ENCODE peak calls at places on chromosomes 1 and 21, in five cellular contexts. F, I, P, S and A are unnamed samples.

GRCh38 chr1:79090985-79091384 is 84.5 kb upstream of the ADGRL4 start:
- DNase-seq in F (peak), I (no peak), S (no peak), P (no peak), A (no peak)

GRCh38 chr1:182181167-182181572 is 119.7 kb upstream of the ZNF648 start:
- DNase-seq in S (peak), I (no peak), F (peak), P (no peak), A (no peak)

GRCh38 chr1:34263411-34263810 is 86.7 kb downstream of the C1orf94 start:
- DNase-seq in P (no peak), I (no peak), F (no peak), S (no peak), A (no peak)

GRCh38 chr1:5660141-5660935 is 331.9 kb downstream of the NPHP4 start:
- DNase-seq in S (no peak), F (no peak), I (no peak), P (no peak), A (no peak)

GRCh38 chr1:219420913-219421312 is 192.0 kb downstream of the ZC3H11B start:
- DNase-seq in P (no peak), S (no peak), I (no peak), F (no peak), A (no peak)

GRCh38 chr1:16607433-16607851 is 5.9 kb downstream of the NBPF1 start:
- DNase-seq in I (no peak), S (no peak), F (no peak), P (no peak), A (no peak)

GRCh38 chr1:150551784-150552691 is 2.8 kb downstream of the ADAMTSL4 start:
- DNase-seq in S (peak), I (peak), P (peak), F (peak), A (no peak)

GRCh38 chr1:59701376-59701775 is 113.4 kb upstream of the HOOK1 start:
- DNase-seq in P (no peak), F (no peak), I (no peak), S (no peak), A (no peak)

GRCh38 chr1:193242000-193242399 is 55.6 kb upstream of the B3GALT2 start:
- DNase-seq in S (no peak), P (no peak), F (no peak), I (no peak), A (no peak)

GRCh38 chr1:206035027-206035426 is 11.3 kb upstream of the CTSE start:
- DNase-seq in S (peak), P (no peak), I (no peak), F (no peak), A (no peak)

GRCh38 chr1:178243119-178243518 is 149.2 kb downstream of the RASAL2 start:
- DNase-seq in I (no peak), S (no peak), F (no peak), P (no peak), A (no peak)

GRCh38 chr1:220498188-220498587 is 29.7 kb upstream of the MARK1 start:
- DNase-seq in F (peak), I (no peak), P (no peak), S (no peak), A (no peak)

GRCh38 chr1:33235521-33235920 is 20.8 kb upstream of the ZNF362 start:
- DNase-seq in S (no peak), P (no peak), F (no peak), I (no peak), A (no peak)

GRCh38 chr1:204190212-204191211 is 5.8 kb downstream of the KISS1 start:
- DNase-seq in S (no peak), F (no peak), P (peak), I (no peak), A (no peak)

GRCh38 chr1:54609301-54609921 is 13.9 kb downstream of the FAM151A start:
- DNase-seq in S (no peak), I (no peak), F (no peak), P (no peak), A (no peak)

GRCh38 chr1:215992620-215993019 is 425.5 kb downstream of the KCTD3 start:
- DNase-seq in I (no peak), P (no peak), S (no peak), F (peak), A (no peak)

GRCh38 chr1:201895913-201896807 is 7.5 kb downstream of the SHISA4 start:
- DNase-seq in I (peak), F (peak), S (peak), P (no peak), A (peak)

GRCh38 chr1:116207126-116207735 is 96.0 kb downstream of the MAB21L3 start:
- DNase-seq in F (no peak), P (no peak), S (no peak), I (no peak), A (no peak)

GRCh38 chr21:35399706-35400105 is 350.6 kb upstream of the RUNX1 start:
- DNase-seq in F (no peak), P (no peak), S (no peak), I (no peak), A (no peak)

GRCh38 chr1:206957639-206958038 is 11.4 kb upstream of the PIGR start:
- DNase-seq in S (no peak), I (no peak), F (no peak), P (no peak), A (no peak)

GRCh38 chr1:169105434-169106094 is 926 bp upstream of the ATP1B1 start:
- DNase-seq in S (peak), P (no peak), I (peak), F (peak), A (no peak)

GRCh38 chr1:90721210-90722194 is 4.4 kb upstream of the BARHL2 start:
- DNase-seq in S (peak), I (no peak), F (peak), P (peak), A (no peak)

GRCh38 chr1:3275471-3276340 is 178.8 kb upstream of the ARHGEF16 start:
- DNase-seq in P (peak), I (no peak), S (no peak), F (no peak), A (no peak)

GRCh38 chr1:58047265-58047858 is 499.2 kb downstream of the OMA1 start:
- DNase-seq in F (no peak), S (no peak), P (no peak), I (no peak), A (no peak)

GRCh38 chr1:201282931-201283829 is at the start of gene PKP1:
- DNase-seq in I (peak), S (peak), F (peak), P (no peak), A (no peak)

GRCh38 chr1:176691251-176692228 is 228.6 kb downstream of the PAPPA2 start:
- DNase-seq in I (no peak), P (peak), F (peak), S (no peak), A (no peak)

GRCh38 chr1:195045072-195045471 is 1563.2 kb downstream of the KCNT2 start:
- DNase-seq in F (no peak), S (no peak), I (no peak), P (no peak), A (no peak)

GRCh38 chr1:10401281-10401680 is 2.4 kb downstream of the PGD start:
- DNase-seq in S (no peak), P (no peak), F (no peak), I (no peak), A (no peak)

GRCh38 chr1:244414543-244414942 is 37.2 kb downstream of the ADSS2 start:
- DNase-seq in F (peak), S (no peak), P (no peak), I (no peak), A (no peak)

GRCh38 chr21:14989359-14989758 is 75.4 kb downstream of the NRIP1 start:
- DNase-seq in I (no peak), F (no peak), P (no peak), S (no peak), A (no peak)

GRCh38 chr1:45325816-45326506 is 734 bp upstream of the HPDL start:
- DNase-seq in F (no peak), I (no peak), P (no peak), S (peak), A (no peak)

GRCh38 chr1:226411619-226412018 is 3.7 kb upstream of the PARP1 start:
- DNase-seq in P (no peak), F (no peak), S (peak), I (no peak), A (no peak)

GRCh38 chr1:220149742-220150141 is 55.8 kb downstream of the IARS2 start:
- DNase-seq in P (no peak), F (no peak), S (no peak), I (no peak), A (no peak)

GRCh38 chr1:186967659-186968394 is 139.1 kb downstream of the PLA2G4A start:
- DNase-seq in P (no peak), I (no peak), F (peak), S (no peak), A (no peak)

GRCh38 chr1:18482721-18483425 is 2.1 kb downstream of the KLHDC7A start:
- DNase-seq in P (no peak), I (no peak), F (no peak), S (no peak), A (no peak)

GRCh38 chr1:18484276-18484675 is 3.5 kb downstream of the KLHDC7A start:
- DNase-seq in P (no peak), F (no peak), S (no peak), I (no peak), A (no peak)

GRCh38 chr1:18484726-18485125 is 4.0 kb downstream of the KLHDC7A start:
- DNase-seq in S (no peak), F (no peak), P (no peak), I (no peak), A (no peak)

GRCh38 chr1:18485227-18485626 is 4.5 kb downstream of the KLHDC7A start:
- DNase-seq in F (no peak), P (no peak), S (no peak), I (no peak), A (no peak)

DNA sequence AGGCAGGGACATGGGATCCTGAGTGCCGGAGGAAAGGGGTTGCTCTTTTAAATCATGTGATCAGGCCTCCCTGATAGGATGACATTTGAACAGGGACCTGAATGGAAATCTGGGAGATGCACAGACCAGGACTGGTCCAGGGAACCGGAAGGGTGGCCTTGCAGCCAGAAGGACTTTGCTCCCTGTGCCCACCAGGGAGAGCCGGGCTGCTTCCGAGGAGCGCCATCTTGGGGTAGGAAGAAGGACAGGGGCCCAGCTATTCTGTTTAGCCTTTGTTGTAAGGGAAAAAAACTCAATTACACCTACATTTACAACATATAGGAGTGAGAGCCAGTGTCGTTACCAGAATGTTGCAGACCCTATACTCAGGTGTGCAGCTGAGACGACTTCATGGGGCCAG is 5.5 kb downstream of the KLHDC7A start:
- DNase-seq in S (no peak), F (no peak), P (no peak), I (no peak), A (no peak)
- TF ChIP-seq CTCF in S (no peak), F (no peak), P (no peak), I (no peak), A (no peak)

GRCh38 chr21:18913914-18914313 is 510.3 kb upstream of the TMPRSS15 start:
- DNase-seq in S (no peak), F (no peak), I (no peak), P (no peak), A (no peak)
- TF ChIP-seq CTCF in S (no peak), F (no peak), I (no peak), P (no peak), A (no peak)

GRCh38 chr1:22689505-22689904 is 21.1 kb upstream of the EPHB2 start:
- DNase-seq in P (peak), S (no peak), F (peak), I (no peak), A (no peak)
- TF ChIP-seq CTCF in P (no peak), S (no peak), F (no peak), I (no peak), A (no peak)

DNA sequence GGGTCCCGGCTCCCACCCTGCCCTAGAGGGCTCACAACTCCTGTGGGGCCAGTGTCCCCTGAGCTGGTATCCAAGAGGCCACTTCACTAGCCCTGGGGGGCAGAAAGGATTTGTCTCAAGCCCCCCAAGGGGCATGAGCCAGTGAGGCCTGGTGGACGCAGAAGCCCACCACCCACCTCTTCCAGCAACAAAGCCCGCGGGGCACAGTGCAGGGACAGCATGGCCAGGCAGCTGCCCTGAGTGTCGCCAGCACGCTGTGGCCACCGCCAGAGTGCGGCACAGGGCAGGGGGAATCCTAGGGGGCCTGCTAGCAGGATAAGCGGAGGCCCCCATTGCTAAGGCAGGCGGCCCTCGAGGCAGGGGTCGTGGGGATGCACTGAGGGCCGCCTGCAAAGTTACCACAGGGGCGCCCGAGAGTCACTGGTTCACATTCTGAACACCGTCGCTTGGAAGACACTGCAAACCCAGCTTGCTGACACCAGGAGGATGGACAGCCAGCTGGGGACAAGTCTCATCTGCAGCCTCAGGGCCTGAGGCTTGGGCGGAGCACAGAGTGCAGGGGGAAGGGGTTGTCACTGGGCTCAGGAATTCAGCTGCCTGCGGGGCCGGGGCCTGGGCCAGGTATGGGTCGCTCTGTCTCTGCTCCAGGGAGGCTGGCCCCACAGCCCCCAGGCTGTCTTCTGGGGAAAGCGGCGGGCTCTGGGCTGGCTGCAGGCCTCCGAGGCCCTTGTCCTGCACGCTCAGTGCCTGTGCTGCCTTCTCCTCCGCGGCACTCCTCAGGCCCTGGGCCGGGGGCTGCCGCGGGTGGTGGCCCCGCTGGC is 26.8 kb downstream of the SLC19A1 start:
- DNase-seq in I (peak), S (no peak), F (no peak), P (no peak), A (no peak)
- TF ChIP-seq CTCF in I (no peak), S (no peak), F (no peak), P (no peak), A (no peak)

DNA sequence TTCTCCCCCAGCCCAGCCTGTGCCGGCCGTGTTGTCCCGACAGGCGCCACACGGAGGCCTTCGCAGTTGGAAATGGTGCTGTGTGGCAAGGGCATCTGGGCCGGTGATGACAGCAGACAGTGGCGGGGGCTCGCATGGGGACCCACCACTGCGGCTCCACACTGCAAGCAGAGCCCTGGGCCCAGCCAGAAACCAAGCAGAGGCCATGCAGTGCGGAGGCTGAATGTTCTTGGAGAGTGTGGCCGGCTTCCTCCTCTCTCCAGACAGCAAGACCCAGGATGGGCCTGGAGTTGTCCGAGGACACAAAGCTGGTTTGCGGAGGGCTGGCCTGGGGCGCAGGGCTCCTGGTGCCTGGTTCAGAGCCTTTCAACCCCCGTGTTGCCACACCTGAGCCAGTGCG is 104.6 kb downstream of the SIK1 start:
- DNase-seq in F (no peak), P (no peak), S (no peak), I (no peak), A (no peak)
- TF ChIP-seq CTCF in F (no peak), P (no peak), S (no peak), I (no peak), A (no peak)

GRCh38 chr1:36123357-36123756 is 1.7 kb downstream of the COL8A2 start:
- DNase-seq in F (no peak), P (no peak), I (no peak), S (no peak), A (peak)

GRCh38 chr1:36125129-36125991 is at the start of gene COL8A2:
- DNase-seq in I (peak), F (no peak), P (no peak), S (peak), A (peak)

GRCh38 chr1:36126005-36126716 is 1.1 kb upstream of the COL8A2 start:
- DNase-seq in P (no peak), I (no peak), S (no peak), F (no peak), A (no peak)

GRCh38 chr1:36122463-36123025 is 2.5 kb downstream of the COL8A2 start:
- DNase-seq in I (no peak), S (no peak), P (no peak), F (no peak), A (no peak)

GRCh38 chr1:36124404-36125128 is 456 bp downstream of the COL8A2 start:
- DNase-seq in F (no peak), I (no peak), S (no peak), P (no peak), A (no peak)
- TF ChIP-seq CTCF in F (no peak), I (no peak), S (no peak), P (no peak), A (no peak)

DNA sequence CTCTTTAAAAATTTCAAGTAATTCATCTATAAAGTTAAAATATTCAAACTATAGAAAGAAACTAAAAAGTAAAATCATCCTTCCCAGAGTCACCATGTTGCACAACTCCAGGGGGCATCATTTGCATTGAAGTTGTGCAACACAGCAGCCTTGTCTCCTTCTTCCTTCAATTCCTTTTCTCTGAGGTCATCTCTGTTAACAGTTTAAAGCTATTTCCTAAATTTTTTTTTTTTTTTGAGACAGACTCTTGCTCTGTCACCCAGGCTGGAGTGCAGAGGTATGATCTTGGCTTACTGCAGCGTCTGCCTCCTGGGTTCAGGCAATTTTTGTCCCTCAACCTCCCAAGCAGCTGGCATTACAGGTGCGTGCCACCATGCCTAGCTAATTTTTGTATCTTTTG is 7.1 kb downstream of the RHBG start:
- DNase-seq in P (no peak), I (no peak), F (no peak), S (no peak), A (no peak)
- TF ChIP-seq CTCF in P (peak), I (no peak), F (no peak), S (no peak), A (no peak)

GRCh38 chr1:53594391-53595180 is 135.4 kb downstream of the DMRTB1 start:
- DNase-seq in I (no peak), S (no peak), P (no peak), F (no peak), A (no peak)
- TF ChIP-seq CTCF in I (no peak), S (no peak), P (no peak), F (no peak), A (no peak)